ENCODE peak calls at places on chromosomes 4 and X, in five cellular contexts. C is breast epithelium; W is MM.1S; K is CD8-positive, alpha-beta T cell; P is H9. V is an unnamed sample.

GRCh38 chrX:2572740-2573139 is 72.0 kb upstream of the DHRSX start:
- DNase-seq in K (no peak), P (no peak), C (no peak), W (no peak), V (no peak)

GRCh38 chr4:173524218-173525117 is 5.6 kb downstream of the HAND2 start:
- DNase-seq in C (no peak), W (no peak), K (no peak), P (peak; percentile 31), V (no peak)

GRCh38 chr4:158450741-158451140 is 70.9 kb upstream of the RXFP1 start:
- DNase-seq in C (no peak), W (no peak), P (no peak), K (no peak), V (no peak)

GRCh38 chrX:22105231-22105630 is 73.1 kb downstream of the PHEX start:
- DNase-seq in W (no peak), C (no peak), P (no peak), K (no peak), V (no peak)

GRCh38 chr4:180449395-180449956 is 1793.7 kb upstream of the TENM3 start:
- DNase-seq in P (peak; percentile 66), W (peak; percentile 39), C (no peak), K (no peak), V (no peak)

GRCh38 chr4:77349796-77350195 is 192.8 kb downstream of the CCNG2 start:
- DNase-seq in W (no peak), P (no peak), C (no peak), K (no peak), V (no peak)

GRCh38 chr4:118729287-118730286 is 44.4 kb downstream of the METTL14 start:
- DNase-seq in W (peak; percentile 74), C (no peak), P (no peak), K (no peak), V (no peak)

GRCh38 chr4:88744609-88745008 is 47.0 kb upstream of the NAP1L5 start:
- DNase-seq in P (no peak), K (no peak), C (no peak), W (no peak), V (no peak)

GRCh38 chr4:15396157-15396800 is 31.6 kb upstream of the C1QTNF7 start:
- DNase-seq in P (peak; percentile 76), W (peak; percentile 68), K (peak; percentile 22), C (no peak), V (peak; percentile 47)

GRCh38 chrX:40628506-40628905 is 5.3 kb downstream of the MPC1L start:
- DNase-seq in W (no peak), P (no peak), C (no peak), K (no peak), V (no peak)

GRCh38 chr4:160353548-160353947 is 1250.7 kb downstream of the RAPGEF2 start:
- DNase-seq in W (peak; percentile 46), C (no peak), K (no peak), P (no peak), V (no peak)

GRCh38 chr4:41209187-41209586 is 5.2 kb downstream of the APBB2 start:
- DNase-seq in P (no peak), K (no peak), C (no peak), W (no peak), V (no peak)

GRCh38 chr4:4995866-4996265 is 23.4 kb downstream of the CYTL1 start:
- DNase-seq in W (no peak), C (no peak), K (no peak), P (no peak), V (no peak)

GRCh38 chr4:158211288-158211687 is 1.0 kb downstream of the TMEM144 start:
- DNase-seq in K (no peak), W (no peak), P (no peak), C (no peak), V (no peak)

GRCh38 chr4:78610546-78611214 is 59.1 kb downstream of the ANXA3 start:
- DNase-seq in K (no peak), C (no peak), W (peak; percentile 74), P (no peak), V (no peak)

GRCh38 chrX:4240541-4241194 is 527.2 kb upstream of the PRKX start:
- DNase-seq in P (no peak), W (peak; percentile 48), K (no peak), C (no peak), V (no peak)

GRCh38 chr4:17120761-17121160 is 222.3 kb upstream of the LDB2 start:
- DNase-seq in C (no peak), K (no peak), P (no peak), W (no peak), V (no peak)

GRCh38 chrX:136094962-136095361 is 52.4 kb upstream of the FHL1 start:
- DNase-seq in C (no peak), W (no peak), K (no peak), P (no peak), V (no peak)

GRCh38 chr4:79917246-79917645 is 155.8 kb downstream of the ANTXR2 start:
- DNase-seq in W (peak; percentile 45), C (no peak), P (peak; percentile 77), K (peak; percentile 11), V (no peak)

GRCh38 chrX:77900688-77901087 is 1.4 kb downstream of the COX7B start:
- DNase-seq in W (no peak), P (no peak), C (no peak), K (no peak), V (no peak)

GRCh38 chrX:56817179-56817578 is 88.1 kb downstream of the NBDY start:
- DNase-seq in P (no peak), K (no peak), W (no peak), C (no peak), V (no peak)

GRCh38 chr4:185662030-185662778 is 126.9 kb upstream of the PDLIM3 start:
- DNase-seq in C (no peak), K (no peak), P (no peak), W (no peak), V (no peak)
- H3K27ac ChIP-seq in C (no peak overlapping the region), K (no peak overlapping the region), P (no peak overlapping the region), W (no peak overlapping the region), V (no peak overlapping the region)

GRCh38 chrX:23907106-23907495 is 637 bp downstream of the APOO start:
- DNase-seq in K (no peak), W (peak; percentile 33), C (no peak), P (no peak), V (no peak)

GRCh38 chrX:23904096-23904495 is 3.6 kb downstream of the APOO start:
- DNase-seq in K (no peak), C (no peak), P (peak; percentile 39), W (no peak), V (no peak)

GRCh38 chrX:23907496-23908218 is at the start of the genes APOO and CXorf58:
- DNase-seq in K (peak; percentile 85), P (peak; percentile 98), C (peak; percentile 85), W (peak; percentile 92), V (peak; percentile 95)

GRCh38 chrX:23911436-23911835 is 3.6 kb downstream of the CXorf58 start:
- DNase-seq in C (no peak), K (no peak), P (no peak), W (no peak), V (no peak)

DNA sequence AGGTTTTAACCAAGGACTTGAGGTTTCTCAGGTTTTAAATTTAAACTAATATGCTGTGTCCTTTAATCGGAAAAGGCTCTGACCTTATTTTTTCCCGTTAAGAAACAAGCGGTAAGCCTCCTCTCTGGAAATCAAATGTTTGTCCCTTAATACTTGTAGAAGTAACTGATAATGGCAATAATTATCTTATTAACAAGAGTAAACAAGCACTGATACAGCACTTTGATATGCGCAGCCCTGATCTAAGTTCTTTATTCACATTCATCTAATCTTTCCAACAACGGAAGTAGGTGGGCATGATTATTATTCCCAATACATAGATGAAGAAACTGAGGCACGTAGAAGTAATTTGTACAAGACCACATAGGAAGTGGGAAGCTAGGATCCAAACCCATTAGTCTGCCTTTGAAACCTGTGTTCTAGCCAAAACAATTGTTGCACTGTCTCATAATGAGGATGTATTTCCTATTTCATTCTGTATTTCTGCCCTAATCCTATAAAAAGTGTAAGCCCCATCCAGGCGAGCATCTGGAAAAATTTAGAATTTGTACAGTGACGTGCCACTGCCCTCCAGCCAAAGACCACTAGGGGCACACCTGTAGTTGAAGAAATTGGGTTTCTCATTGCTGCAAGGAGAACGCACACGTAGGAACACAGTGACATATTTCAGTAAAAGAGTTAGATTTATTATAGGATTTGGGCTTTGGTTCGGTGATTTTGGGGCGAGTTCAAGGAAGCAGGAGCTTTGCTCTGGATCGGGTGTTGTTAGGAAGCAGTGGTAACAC is 605 bp downstream of the CXorf58 start:
- DNase-seq in K (no peak), W (peak; percentile 65), C (no peak), P (peak; percentile 51), V (no peak)
- TF ChIP-seq CTCF in K (no peak), W (peak; percentile 64), C (no peak), P (peak; percentile 77), V (no peak)

DNA sequence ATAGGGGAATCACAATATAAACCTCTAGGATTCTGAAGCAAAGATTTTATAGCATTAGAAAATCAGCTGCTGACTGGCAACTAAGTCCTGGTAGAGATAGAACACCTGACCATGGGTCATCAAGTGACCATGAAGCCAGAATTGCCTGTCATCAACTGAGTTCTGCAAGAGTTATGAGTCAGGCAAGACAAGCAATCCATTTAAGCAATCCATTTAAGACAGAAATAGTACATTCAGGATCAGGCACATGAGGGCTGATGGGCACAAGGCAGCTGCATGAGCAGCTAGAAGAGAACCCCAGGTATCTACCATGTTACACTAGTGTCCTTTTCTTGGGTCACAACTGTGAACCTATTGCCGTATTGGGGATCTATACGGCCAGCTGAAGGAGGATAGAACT is 98.9 kb downstream of the SPRY1 start:
- DNase-seq in C (no peak), W (no peak), K (no peak), P (no peak), V (no peak)
- H3K27ac ChIP-seq in C (no peak overlapping the region), W (no peak overlapping the region), K (no peak overlapping the region), P (no peak overlapping the region), V (no peak overlapping the region)

GRCh38 chr4:3718462-3718861 is 47.7 kb upstream of the ADRA2C start:
- DNase-seq in K (no peak), C (no peak), W (no peak), P (no peak), V (no peak)

GRCh38 chr4:3716876-3717235 is 49.3 kb upstream of the ADRA2C start:
- DNase-seq in P (no peak), C (no peak), W (no peak), K (no peak), V (peak; percentile 40)

GRCh38 chr4:3715251-3716033 is 50.7 kb upstream of the ADRA2C start:
- DNase-seq in W (no peak), K (no peak), C (no peak), P (no peak), V (peak; percentile 24)

GRCh38 chr4:3716034-3716875 is 49.9 kb upstream of the ADRA2C start:
- DNase-seq in P (no peak), K (no peak), W (no peak), C (no peak), V (peak; percentile 36)

GRCh38 chr4:3717241-3717640 is 48.9 kb upstream of the ADRA2C start:
- DNase-seq in C (no peak), P (no peak), K (no peak), W (no peak), V (peak; percentile 30)
- TF ChIP-seq CTCF in C (no peak), P (no peak), K (no peak), W (no peak), V (no peak)

GRCh38 chr4:2301806-2302205 is 39.9 kb upstream of the MXD4 start:
- DNase-seq in K (no peak), C (no peak), P (no peak), W (no peak), V (no peak)
- H3K27ac ChIP-seq in K (no peak overlapping the region), C (no peak overlapping the region), P (no peak overlapping the region), W (no peak overlapping the region), V (no peak overlapping the region)

DNA sequence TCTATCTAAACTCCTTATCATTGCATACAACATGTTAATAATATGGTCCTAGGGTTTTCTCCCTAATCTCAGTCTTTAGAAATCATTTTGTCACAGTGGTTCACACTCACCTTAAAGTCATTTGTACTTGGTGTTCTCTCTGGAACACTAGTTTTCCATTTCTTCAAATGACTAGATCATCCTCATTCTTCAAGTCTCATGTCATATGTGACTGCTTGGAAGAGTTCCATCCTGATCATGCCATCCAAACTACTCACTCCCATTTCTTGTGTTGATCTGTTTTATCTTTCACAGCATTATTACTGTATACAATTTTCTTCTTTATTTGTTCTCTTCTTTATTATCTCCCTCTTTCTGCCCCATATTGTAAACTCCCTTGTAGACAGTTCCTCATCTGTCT is 66.5 kb downstream of the HTR2C start:
- DNase-seq in W (no peak), P (no peak), C (no peak), K (no peak), V (no peak)
- TF ChIP-seq CTCF in W (no peak), P (no peak), C (no peak), K (no peak), V (no peak)

V was measured in lower lobe of right lung.